ENCODE peak calls at places on chromosomes 1 and 21, in five cellular contexts. P is uterus, Z is fibroblast of pulmonary artery, F is HCT116, O is cardiac fibroblast. S is an unnamed sample.

GRCh38 chr1:227540170-227541098 is 22.9 kb upstream of the ZNF678 start:
- DNase-seq in P (no peak), Z (no peak), F (no peak), O (no peak), S (no peak)

GRCh38 chr1:239924741-239925350 is 166.8 kb upstream of the FMN2 start:
- DNase-seq in P (no peak), Z (no peak), F (no peak), O (no peak), S (no peak)

GRCh38 chr1:5779608-5780323 is 212.5 kb downstream of the NPHP4 start:
- DNase-seq in P (no peak), Z (no peak), F (no peak), O (no peak), S (no peak)

GRCh38 chr21:41171210-41171609 is 3.2 kb downstream of the BACE2 start:
- DNase-seq in P (no peak), Z (peak; percentile 42), F (no peak), O (peak; percentile 75), S (peak; percentile 53)

GRCh38 chr1:164709541-164710287 is 150.7 kb downstream of the PBX1 start:
- DNase-seq in P (no peak), Z (no peak), F (no peak), O (peak; percentile 39), S (no peak)

GRCh38 chr1:208093754-208094719 is 150.1 kb downstream of the PLXNA2 start:
- DNase-seq in P (peak; percentile 47), Z (peak; percentile 79), F (peak; percentile 31), O (peak; percentile 82), S (peak; percentile 63)

GRCh38 chr1:234602334-234603220 is 7.4 kb downstream of the IRF2BP2 start:
- DNase-seq in P (no peak), Z (peak; percentile 95), F (peak; percentile 88), O (peak; percentile 97), S (peak; percentile 96)

GRCh38 chr1:224894915-224895314 is 34.6 kb upstream of the DNAH14 start:
- DNase-seq in P (no peak), Z (peak; percentile 33), F (peak; percentile 18), O (peak; percentile 5), S (peak; percentile 26)

GRCh38 chr21:44713846-44714245 is 2.5 kb upstream of the TSPEAR start:
- DNase-seq in P (peak; percentile 5), Z (no peak), F (no peak), O (no peak), S (no peak)

GRCh38 chr1:23103001-23103879 is 65.4 kb downstream of the LUZP1 start:
- DNase-seq in P (no peak), Z (peak; percentile 71), F (peak; percentile 31), O (peak; percentile 74), S (no peak)

GRCh38 chr1:219587401-219587800 is 25.5 kb downstream of the ZC3H11B start:
- DNase-seq in P (no peak), Z (no peak), F (no peak), O (no peak), S (no peak)

GRCh38 chr1:30515746-30516504 is 207.5 kb downstream of the MATN1 start:
- DNase-seq in P (no peak), Z (no peak), F (no peak), O (no peak), S (no peak)

GRCh38 chr1:2545754-2546514 is 10.2 kb upstream of the TNFRSF14 start:
- DNase-seq in P (peak; percentile 79), Z (peak; percentile 59), F (peak; percentile 82), O (peak; percentile 57), S (peak; percentile 67)

GRCh38 chr1:31937300-31938183 is 626 bp downstream of the PTP4A2 start:
- DNase-seq in P (peak; percentile 83), Z (peak; percentile 72), F (no peak), O (peak; percentile 60), S (peak; percentile 69)

GRCh38 chr1:212515329-212515760 is 82.6 kb downstream of the NENF start:
- DNase-seq in P (no peak), Z (no peak), F (no peak), O (no peak), S (no peak)

GRCh38 chr1:150194381-150195031 is 41.4 kb downstream of the ANP32E start:
- DNase-seq in P (no peak), Z (peak; percentile 54), F (no peak), O (peak; percentile 60), S (peak; percentile 58)

GRCh38 chr21:43640437-43640836 is 18.9 kb downstream of the HSF2BP start:
- DNase-seq in P (no peak), Z (no peak), F (no peak), O (no peak), S (no peak)

GRCh38 chr1:32817815-32818786 is 648 bp downstream of the S100PBP start:
- DNase-seq in P (peak; percentile 76), Z (peak; percentile 39), F (peak; percentile 32), O (peak; percentile 51), S (peak; percentile 60)

GRCh38 chr1:202964755-202965440 is 2.2 kb downstream of the CYB5R1 start:
- DNase-seq in P (no peak), Z (peak; percentile 81), F (no peak), O (peak; percentile 78), S (peak; percentile 33)

GRCh38 chr1:200530551-200531261 is 89.8 kb downstream of the KIF14 start:
- DNase-seq in P (no peak), Z (no peak), F (no peak), O (no peak), S (no peak)

GRCh38 chr1:23421752-23422312 is 2.7 kb downstream of the TCEA3 start:
- DNase-seq in P (no peak), Z (peak; percentile 74), F (no peak), O (peak; percentile 74), S (peak; percentile 32)

GRCh38 chr1:66494488-66494887 is 39.5 kb upstream of the SGIP1 start:
- DNase-seq in P (no peak), Z (no peak), F (no peak), O (no peak), S (no peak)

GRCh38 chr1:18556364-18556763 is 74.3 kb upstream of the PAX7 start:
- DNase-seq in P (no peak), Z (peak; percentile 29), F (peak; percentile 44), O (peak; percentile 27), S (no peak)

GRCh38 chr1:27961646-27962221 is 2.0 kb downstream of the XKR8 start:
- DNase-seq in P (no peak), Z (no peak), F (no peak), O (no peak), S (no peak)

GRCh38 chr1:224333939-224334701 is 4.1 kb upstream of the NVL start:
- DNase-seq in P (no peak), Z (no peak), F (no peak), O (peak; percentile 32), S (peak; percentile 13)

GRCh38 chr1:20481158-20481617 is 4.8 kb downstream of the CAMK2N1 start:
- DNase-seq in P (no peak), Z (no peak), F (no peak), O (no peak), S (no peak)

GRCh38 chr1:46528297-46528955 is 23.0 kb downstream of the KNCN start:
- DNase-seq in P (no peak), Z (no peak), F (no peak), O (peak; percentile 31), S (no peak)

GRCh38 chr1:182415789-182416188 is 15.3 kb upstream of the TEDDM1 start:
- DNase-seq in P (no peak), Z (no peak), F (no peak), O (no peak), S (no peak)

GRCh38 chr21:34034369-34035014 is 38.9 kb upstream of the MRPS6 start:
- DNase-seq in P (no peak), Z (no peak), F (no peak), O (no peak), S (no peak)

GRCh38 chr21:34031835-34032370 is 41.5 kb upstream of the MRPS6 start:
- DNase-seq in P (no peak), Z (no peak), F (no peak), O (no peak), S (no peak)

GRCh38 chr21:34024382-34024693 is 49.0 kb upstream of the MRPS6 start:
- DNase-seq in P (no peak), Z (no peak), F (no peak), O (no peak), S (no peak)

GRCh38 chr21:34027727-34028461 is 45.5 kb upstream of the MRPS6 start:
- DNase-seq in P (no peak), Z (no peak), F (no peak), O (peak; percentile 50), S (no peak)

DNA sequence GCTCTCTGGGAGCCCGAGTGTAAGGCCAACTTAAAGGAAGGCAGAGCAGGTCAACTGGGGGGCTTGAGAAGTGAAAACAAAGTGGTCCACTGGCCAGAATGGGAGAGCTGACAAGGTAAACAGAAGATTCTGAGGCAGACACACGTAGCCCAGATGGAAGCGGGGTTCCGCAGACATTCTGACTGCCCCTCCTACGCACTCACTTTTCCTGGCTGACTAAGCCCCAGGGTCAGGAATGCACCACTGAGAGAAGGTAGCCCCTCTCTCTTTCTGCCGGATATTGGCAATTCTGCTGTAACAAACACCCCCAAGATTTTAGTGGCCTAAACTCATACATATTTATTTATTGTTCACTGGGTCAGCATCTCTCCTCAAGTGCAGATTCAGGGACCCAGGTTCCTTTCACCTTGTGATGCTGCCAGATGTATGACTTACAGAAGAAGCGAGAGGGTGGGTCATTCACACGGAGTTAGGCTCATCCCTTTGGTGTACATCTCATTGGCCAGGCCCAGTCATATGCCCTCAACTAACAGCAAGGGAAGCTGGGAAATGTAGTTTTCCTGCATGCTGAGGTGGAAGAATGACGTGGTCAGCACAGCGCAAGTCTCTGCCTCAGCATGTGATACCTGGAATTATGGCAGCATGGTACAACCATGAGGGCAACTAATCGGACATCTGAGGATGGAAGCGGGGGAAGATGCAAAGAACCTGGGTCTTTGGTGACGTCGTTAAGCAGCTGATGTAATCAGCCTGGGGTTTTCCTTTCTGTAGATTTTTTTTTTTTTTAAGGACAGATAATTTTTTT is 43.5 kb upstream of the MRPS6 start:
- DNase-seq in P (peak; percentile 49), Z (peak; percentile 86), F (peak; percentile 84), O (peak; percentile 93), S (peak; percentile 82)
- H3K4me3 ChIP-seq in P (no peak overlapping the region), Z (peak overlapping the region; percentile 21), F (no peak overlapping the region), O (no peak overlapping the region), S (no peak overlapping the region)

GRCh38 chr1:85074365-85074964 is 26.2 kb upstream of the MCOLN3 start:
- DNase-seq in P (no peak), Z (no peak), F (no peak), O (no peak), S (no peak)

GRCh38 chr1:85078903-85079302 is 30.6 kb upstream of the MCOLN3 start:
- DNase-seq in P (no peak), Z (peak; percentile 43), F (no peak), O (peak; percentile 42), S (peak; percentile 33)
- TF ChIP-seq CTCF in P (peak; percentile 6), Z (peak; percentile 24), F (no peak), O (peak; percentile 22), S (peak; percentile 24)

DNA sequence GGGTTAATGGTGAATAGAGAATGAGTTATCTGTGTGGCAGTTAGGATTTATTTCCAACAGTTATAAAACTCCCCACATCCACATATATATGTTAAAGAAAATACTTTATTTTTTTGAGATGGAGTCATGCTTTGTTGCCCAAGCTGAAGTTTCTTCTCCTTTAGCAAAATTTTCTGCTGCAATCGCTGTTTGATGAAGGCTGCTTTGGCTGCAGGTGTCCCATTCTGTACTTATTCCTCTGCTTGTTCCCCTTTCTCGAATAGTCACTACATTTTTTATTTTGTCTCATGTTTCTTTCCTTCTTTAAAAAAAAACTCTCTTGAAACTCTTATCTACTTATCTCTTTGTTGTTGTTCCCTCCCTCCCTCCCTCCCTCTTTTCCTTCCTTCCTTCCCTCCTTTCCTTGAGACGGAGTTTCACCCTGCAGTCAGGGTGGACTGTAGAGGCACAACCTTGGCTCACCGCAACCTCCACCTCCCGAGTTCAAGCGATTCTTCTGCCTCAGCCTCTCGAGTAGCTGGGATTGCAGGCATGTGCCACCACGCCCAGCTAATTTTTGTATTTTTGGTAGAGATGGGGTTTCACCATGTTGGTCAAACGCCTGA is 10.6 kb downstream of the OR2W3 start:
- DNase-seq in P (no peak), Z (no peak), F (no peak), O (no peak), S (no peak)
- H3K4me3 ChIP-seq in P (no peak overlapping the region), Z (no peak overlapping the region), F (no peak overlapping the region), O (no peak overlapping the region), S (no peak overlapping the region)

GRCh38 chr1:163321311-163322305 is at the start of gene NUF2:
- DNase-seq in P (peak; percentile 98), Z (peak; percentile 100), F (peak; percentile 98), O (peak; percentile 100), S (peak; percentile 99)
- TF ChIP-seq CTCF in P (peak; percentile 23), Z (no peak), F (no peak), O (no peak), S (no peak)